ENCODE peak calls at places on chromosomes 6 and 20, in eight cellular contexts. J, G, S, A, M, L, U and Q are unnamed samples.

GRCh38 chr6:166626177-166627038 is 643 bp downstream of the RPS6KA2 start:
- DNase-seq in J (peak), G (peak), S (peak), A (no peak), M (peak), L (peak), U (peak), Q (peak)

GRCh38 chr6:81241717-81242116 is 510.8 kb downstream of the TENT5A start:
- DNase-seq in J (no peak), G (no peak), S (no peak), A (peak), M (no peak), L (peak), U (no peak), Q (peak)

GRCh38 chr6:39260451-39260850 is 31.2 kb upstream of the KCNK5 start:
- DNase-seq in J (no peak), G (no peak), S (no peak), A (no peak), M (no peak), L (no peak), U (no peak), Q (no peak)

GRCh38 chr6:111626446-111626845 is 20.8 kb upstream of the TRAF3IP2 start:
- DNase-seq in J (peak), G (no peak), S (no peak), A (no peak), M (no peak), L (no peak), U (no peak), Q (peak)

GRCh38 chr20:48681201-48681881 is 146.5 kb downstream of the PREX1 start:
- DNase-seq in J (no peak), G (no peak), S (no peak), A (no peak), M (no peak), L (no peak), U (no peak), Q (no peak)

GRCh38 chr20:57462781-57463180 is 62.2 kb downstream of the CTCFL start:
- DNase-seq in J (no peak), G (no peak), S (no peak), A (no peak), M (no peak), L (no peak), U (no peak), Q (no peak)

GRCh38 chr6:142926494-142927273 is 18.3 kb downstream of the HIVEP2 start:
- DNase-seq in J (peak), G (peak), S (peak), A (peak), M (peak), L (peak), U (no peak), Q (peak)

GRCh38 chr6:134464690-134465411 is 146.9 kb upstream of the SGK1 start:
- DNase-seq in J (no peak), G (no peak), S (no peak), A (peak), M (no peak), L (peak), U (no peak), Q (peak)